ENCODE peak calls at places on chromosomes 3 and 15, in eight cellular contexts. G is suprapubic skin, C is stomach, T is breast epithelium, E is Panc1, H is GM23338, S is transverse colon, U is HCT116. Z is an unnamed sample.

GRCh38 chr3:74537164-74537563 is 77.3 kb downstream of the CNTN3 start:
- DNase-seq in G (no peak), C (no peak), T (no peak), E (no peak), H (no peak), S (no peak), U (no peak), Z (no peak)

GRCh38 chr3:4351164-4351855 is 48.1 kb downstream of the SETMAR start:
- DNase-seq in G (no peak), C (no peak), T (no peak), E (no peak), H (no peak), S (no peak), U (no peak), Z (peak; percentile 79)

GRCh38 chr3:63642488-63642887 is 10.0 kb upstream of the SNTN start:
- DNase-seq in G (no peak), C (no peak), T (no peak), E (no peak), H (no peak), S (no peak), U (no peak), Z (no peak)

GRCh38 chr3:129560269-129560787 is 17.4 kb downstream of the H1-8 start:
- DNase-seq in G (no peak), C (no peak), T (no peak), E (no peak), H (no peak), S (no peak), U (no peak), Z (no peak)

GRCh38 chr3:149299938-149300791 is 33.3 kb downstream of the TM4SF18 start:
- DNase-seq in G (no peak), C (peak; percentile 53), T (no peak), E (peak; percentile 96), H (no peak), S (peak; percentile 52), U (peak; percentile 93), Z (peak; percentile 90)

GRCh38 chr3:62376906-62377865 is 3.8 kb upstream of the FEZF2 start:
- DNase-seq in G (no peak), C (no peak), T (no peak), E (no peak), H (peak; percentile 61), S (no peak), U (no peak), Z (no peak)

GRCh38 chr15:55715355-55716076 is 27.4 kb downstream of the PRTG start:
- DNase-seq in G (no peak), C (no peak), T (no peak), E (no peak), H (peak; percentile 74), S (no peak), U (no peak), Z (no peak)

GRCh38 chr15:52783929-52784798 is 6.0 kb downstream of the ONECUT1 start:
- DNase-seq in G (no peak), C (no peak), T (no peak), E (no peak), H (peak; percentile 87), S (no peak), U (no peak), Z (peak; percentile 17)

GRCh38 chr3:195818301-195818700 is 6.6 kb upstream of the MUC4 start:
- DNase-seq in G (no peak), C (no peak), T (no peak), E (no peak), H (no peak), S (no peak), U (no peak), Z (no peak)

GRCh38 chr3:196821806-196822355 is 45.8 kb upstream of the SENP5 start:
- DNase-seq in G (no peak), C (no peak), T (no peak), E (no peak), H (no peak), S (no peak), U (no peak), Z (no peak)

GRCh38 chr3:69085543-69086132 is 901 bp downstream of the ARL6IP5 start:
- DNase-seq in G (no peak), C (peak; percentile 33), T (no peak), E (no peak), H (no peak), S (peak; percentile 30), U (no peak), Z (no peak)

GRCh38 chr15:75452968-75453702 is 1.6 kb upstream of the SIN3A start:
- DNase-seq in G (peak; percentile 80), C (peak; percentile 38), T (peak; percentile 66), E (no peak), H (peak; percentile 91), S (peak; percentile 54), U (peak; percentile 21), Z (peak; percentile 49)

GRCh38 chr15:68435966-68436365 is 4.0 kb upstream of the ITGA11 start:
- DNase-seq in G (no peak), C (no peak), T (peak; percentile 8), E (no peak), H (no peak), S (no peak), U (no peak), Z (no peak)

GRCh38 chr15:31259562-31260252 is 66.9 kb upstream of the KLF13 start:
- DNase-seq in G (no peak), C (no peak), T (no peak), E (no peak), H (no peak), S (peak; percentile 3), U (no peak), Z (no peak)

GRCh38 chr3:32947466-32948238 is 3.8 kb upstream of the CCR4 start:
- DNase-seq in G (peak; percentile 83), C (peak; percentile 96), T (peak; percentile 29), E (peak; percentile 65), H (peak; percentile 96), S (peak; percentile 89), U (peak; percentile 88), Z (peak; percentile 85)

GRCh38 chr15:63560741-63561448 is 36.3 kb upstream of the FBXL22 start:
- DNase-seq in G (no peak), C (no peak), T (no peak), E (no peak), H (peak; percentile 48), S (no peak), U (no peak), Z (no peak)

GRCh38 chr15:70474367-70474681 is 289.0 kb downstream of the UACA start:
- DNase-seq in G (no peak), C (no peak), T (no peak), E (no peak), H (no peak), S (no peak), U (no peak), Z (peak; percentile 81)

GRCh38 chr3:166265153-166265552 is 427.9 kb upstream of the BCHE start:
- DNase-seq in G (no peak), C (no peak), T (no peak), E (no peak), H (no peak), S (no peak), U (no peak), Z (no peak)

GRCh38 chr15:85501574-85501973 is 121.2 kb downstream of the AKAP13 start:
- DNase-seq in G (no peak), C (no peak), T (no peak), E (no peak), H (no peak), S (no peak), U (no peak), Z (no peak)
- H3K4me1 ChIP-seq in G (peaks cover 38% of the 10 kb centered on the region), C (peaks cover 61% of the 10 kb centered on the region), T (peaks cover 4% of the 10 kb centered on the region), E (peaks cover 15% of the 10 kb centered on the region), H (peaks cover 25% of the 10 kb centered on the region), S (peaks cover 30% of the 10 kb centered on the region), U (peaks cover 4% of the 10 kb centered on the region), Z (peaks cover 15% of the 10 kb centered on the region)

GRCh38 chr3:30496496-30496966 is 109.9 kb upstream of the TGFBR2 start:
- DNase-seq in G (no peak), C (no peak), T (no peak), E (no peak), H (no peak), S (peak; percentile 24), U (no peak), Z (no peak)
- TF ChIP-seq POLR2AphosphoS5 in G (no peak), C (peak; percentile 25), T (no peak), E (no peak), H (no peak), S (peak; percentile 70), U (no peak), Z (no peak)

DNA sequence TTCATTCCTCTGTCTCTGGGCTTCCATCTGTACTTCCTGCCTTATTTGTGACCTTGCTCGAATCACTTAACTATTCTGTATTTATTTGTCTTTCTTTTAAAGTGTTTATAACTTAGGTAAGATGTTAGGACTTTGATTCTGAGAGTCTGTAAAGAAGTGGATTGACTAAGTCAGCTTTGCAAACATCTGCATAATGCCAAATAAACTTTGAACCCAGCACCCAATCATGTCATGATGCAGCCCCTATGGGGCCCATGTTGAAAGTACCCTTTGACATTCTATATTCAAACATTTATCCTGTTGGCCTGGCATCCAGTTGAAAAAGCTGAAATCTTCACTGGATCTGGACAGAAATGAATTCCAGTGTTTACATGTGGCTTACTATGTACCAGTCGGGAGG is 3.8 kb upstream of the MYRIP start:
- DNase-seq in G (no peak), C (no peak), T (no peak), E (no peak), H (no peak), S (no peak), U (no peak), Z (no peak)
- H3K27ac ChIP-seq in G (no peak overlapping the region), C (no peak overlapping the region), T (no peak overlapping the region), E (no peak overlapping the region), H (no peak overlapping the region), S (no peak overlapping the region), U (no peak overlapping the region), Z (no peak overlapping the region)

GRCh38 chr15:39056357-39056756 is 491.7 kb upstream of the RASGRP1 start:
- DNase-seq in G (no peak), C (no peak), T (no peak), E (no peak), H (no peak), S (no peak), U (no peak), Z (no peak)

GRCh38 chr15:39051931-39052705 is 487.5 kb upstream of the RASGRP1 start:
- DNase-seq in G (no peak), C (no peak), T (no peak), E (no peak), H (no peak), S (no peak), U (no peak), Z (no peak)

GRCh38 chr15:39053480-39053879 is 488.9 kb upstream of the RASGRP1 start:
- DNase-seq in G (no peak), C (no peak), T (no peak), E (no peak), H (no peak), S (no peak), U (no peak), Z (no peak)

GRCh38 chr15:39058371-39059131 is 493.9 kb upstream of the RASGRP1 start:
- DNase-seq in G (no peak), C (no peak), T (no peak), E (no peak), H (no peak), S (no peak), U (no peak), Z (no peak)

DNA sequence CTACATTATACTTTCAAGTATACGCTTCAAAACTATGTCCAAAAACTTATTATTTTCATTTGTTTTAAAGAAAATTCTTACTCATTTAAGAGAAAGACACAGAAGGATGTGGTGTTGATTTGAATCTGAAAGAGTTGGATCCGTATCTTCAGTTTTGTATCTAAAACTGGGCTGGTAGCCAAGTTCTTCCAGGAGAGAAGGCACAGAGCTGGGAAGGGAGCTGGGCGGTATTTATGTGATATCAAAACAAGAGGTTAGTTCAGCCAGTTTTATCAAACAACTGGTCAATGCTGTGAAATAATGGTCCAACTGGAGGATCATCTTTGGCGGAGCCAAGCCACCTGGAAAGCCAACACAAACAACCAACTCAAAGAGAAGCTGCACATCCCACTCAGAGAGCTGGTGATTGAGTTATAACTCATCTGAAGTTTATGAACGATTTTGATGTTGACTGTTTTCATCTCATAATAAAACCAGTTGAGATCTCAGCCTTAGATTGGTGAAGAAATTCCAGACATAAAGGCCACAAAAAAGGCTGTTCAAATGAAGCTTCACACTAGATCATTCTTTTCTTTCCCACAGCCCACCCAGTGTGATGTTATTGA is 489.6 kb upstream of the RASGRP1 start:
- DNase-seq in G (no peak), C (no peak), T (no peak), E (no peak), H (no peak), S (no peak), U (no peak), Z (no peak)
- H3K4me1 ChIP-seq in G (no peaks in the 10 kb centered on the region), C (no peaks in the 10 kb centered on the region), T (no peaks in the 10 kb centered on the region), E (no peaks in the 10 kb centered on the region), H (no peaks in the 10 kb centered on the region), S (no peaks in the 10 kb centered on the region), U (no peaks in the 10 kb centered on the region), Z (no peaks in the 10 kb centered on the region)

Z was measured in endothelial cell of umbilical vein.